ENCODE peak calls at places on chromosomes 12 and 14, in six cellular contexts. One of them, this sample, is unnamed.

GRCh38 chr12:103169-103981 is 36.8 kb downstream of the IQSEC3 start:
- DNase-seq in OCI-M1: peak
- DNase-seq in AG08395: no peak
- DNase-seq in GM12865: peak
- DNase-seq in LoVo: no peak
- DNase-seq in astrocyte of the spinal cord: no peak
- DNase-seq in this sample: no peak

GRCh38 chr14:65230287-65230728 is 128.0 kb upstream of the MAX start:
- DNase-seq in OCI-M1: peak
- DNase-seq in AG08395: no peak
- DNase-seq in GM12865: no peak
- DNase-seq in LoVo: peak
- DNase-seq in astrocyte of the spinal cord: no peak
- DNase-seq in this sample: peak

GRCh38 chr12:90977224-90977623 is 22.2 kb upstream of the CCER1 start:
- DNase-seq in OCI-M1: no peak
- DNase-seq in AG08395: no peak
- DNase-seq in GM12865: no peak
- DNase-seq in LoVo: no peak
- DNase-seq in astrocyte of the spinal cord: no peak
- DNase-seq in this sample: no peak

GRCh38 chr14:61406198-61406597 is 84.8 kb downstream of the PRKCH start:
- DNase-seq in OCI-M1: no peak
- DNase-seq in AG08395: no peak
- DNase-seq in GM12865: no peak
- DNase-seq in LoVo: no peak
- DNase-seq in astrocyte of the spinal cord: no peak
- DNase-seq in this sample: no peak

GRCh38 chr14:73634333-73634833 is 10.4 kb upstream of the DNAL1 start:
- DNase-seq in OCI-M1: no peak
- DNase-seq in AG08395: no peak
- DNase-seq in GM12865: peak
- DNase-seq in LoVo: no peak
- DNase-seq in astrocyte of the spinal cord: peak
- DNase-seq in this sample: no peak

GRCh38 chr14:51308872-51309271 is 68.8 kb downstream of the TMX1 start:
- DNase-seq in OCI-M1: no peak
- DNase-seq in AG08395: no peak
- DNase-seq in GM12865: no peak
- DNase-seq in LoVo: no peak
- DNase-seq in astrocyte of the spinal cord: no peak
- DNase-seq in this sample: no peak

GRCh38 chr12:79424109-79424721 is 266.5 kb downstream of the PAWR start:
- DNase-seq in OCI-M1: no peak
- DNase-seq in AG08395: peak
- DNase-seq in GM12865: no peak
- DNase-seq in LoVo: peak
- DNase-seq in astrocyte of the spinal cord: peak
- DNase-seq in this sample: peak

GRCh38 chr12:132259364-132259871 is 70.0 kb downstream of the GALNT9 start:
- DNase-seq in OCI-M1: no peak
- DNase-seq in AG08395: no peak
- DNase-seq in GM12865: no peak
- DNase-seq in LoVo: no peak
- DNase-seq in astrocyte of the spinal cord: peak
- DNase-seq in this sample: no peak

GRCh38 chr12:120903382-120903817 is 758 bp downstream of the SPPL3 start:
- DNase-seq in OCI-M1: peak
- DNase-seq in AG08395: peak
- DNase-seq in GM12865: peak
- DNase-seq in LoVo: peak
- DNase-seq in astrocyte of the spinal cord: peak
- DNase-seq in this sample: peak

GRCh38 chr12:114835031-114835430 is 151.1 kb upstream of the TBX3 start:
- DNase-seq in OCI-M1: no peak
- DNase-seq in AG08395: peak
- DNase-seq in GM12865: no peak
- DNase-seq in LoVo: no peak
- DNase-seq in astrocyte of the spinal cord: peak
- DNase-seq in this sample: no peak

GRCh38 chr12:132083731-132084641 is 60.1 kb downstream of the DDX51 start:
- DNase-seq in OCI-M1: peak
- DNase-seq in AG08395: peak
- DNase-seq in GM12865: peak
- DNase-seq in LoVo: peak
- DNase-seq in astrocyte of the spinal cord: peak
- DNase-seq in this sample: peak